ENCODE peak calls at places on chromosomes 12 and 14, in five cellular contexts. One of them, this sample, is unnamed.

GRCh38 chr14:56798447-56799326 is 11.6 kb downstream of the OTX2 start:
- DNase-seq in esophagus muscularis mucosa: peak
- DNase-seq in CD4-positive, alpha-beta memory T cell: no peak
- DNase-seq in dorsolateral prefrontal cortex: no peak
- DNase-seq in astrocyte of the spinal cord: no peak
- DNase-seq in this sample: no peak

GRCh38 chr14:56841611-56842010 is 31.3 kb upstream of the OTX2 start:
- DNase-seq in esophagus muscularis mucosa: no peak
- DNase-seq in CD4-positive, alpha-beta memory T cell: no peak
- DNase-seq in dorsolateral prefrontal cortex: no peak
- DNase-seq in astrocyte of the spinal cord: no peak
- DNase-seq in this sample: no peak

GRCh38 chr14:21647380-21647779 is 6.3 kb upstream of the OR4E2 start:
- DNase-seq in esophagus muscularis mucosa: no peak
- DNase-seq in CD4-positive, alpha-beta memory T cell: no peak
- DNase-seq in dorsolateral prefrontal cortex: no peak
- DNase-seq in astrocyte of the spinal cord: peak
- DNase-seq in this sample: no peak

GRCh38 chr12:47799357-47799955 is 20.2 kb downstream of the HDAC7 start:
- DNase-seq in esophagus muscularis mucosa: no peak
- DNase-seq in CD4-positive, alpha-beta memory T cell: no peak
- DNase-seq in dorsolateral prefrontal cortex: peak
- DNase-seq in astrocyte of the spinal cord: no peak
- DNase-seq in this sample: no peak

GRCh38 chr12:119644930-119645329 is 23.0 kb upstream of the PRKAB1 start:
- DNase-seq in esophagus muscularis mucosa: no peak
- DNase-seq in CD4-positive, alpha-beta memory T cell: no peak
- DNase-seq in dorsolateral prefrontal cortex: no peak
- DNase-seq in astrocyte of the spinal cord: no peak
- DNase-seq in this sample: peak

GRCh38 chr14:53517276-53517960 is 364.3 kb upstream of the DDHD1 start:
- DNase-seq in esophagus muscularis mucosa: no peak
- DNase-seq in CD4-positive, alpha-beta memory T cell: no peak
- DNase-seq in dorsolateral prefrontal cortex: no peak
- DNase-seq in astrocyte of the spinal cord: peak
- DNase-seq in this sample: no peak

GRCh38 chr14:71733210-71733883 is 198.9 kb upstream of the RGS6 start:
- DNase-seq in esophagus muscularis mucosa: no peak
- DNase-seq in CD4-positive, alpha-beta memory T cell: no peak
- DNase-seq in dorsolateral prefrontal cortex: no peak
- DNase-seq in astrocyte of the spinal cord: peak
- DNase-seq in this sample: peak

GRCh38 chr12:83434600-83434999 is 747.9 kb downstream of the TMTC2 start:
- DNase-seq in esophagus muscularis mucosa: no peak
- DNase-seq in CD4-positive, alpha-beta memory T cell: no peak
- DNase-seq in dorsolateral prefrontal cortex: no peak
- DNase-seq in astrocyte of the spinal cord: peak
- DNase-seq in this sample: no peak

GRCh38 chr14:36068777-36069534 is 107.6 kb downstream of the PTCSC3 start:
- DNase-seq in esophagus muscularis mucosa: no peak
- DNase-seq in CD4-positive, alpha-beta memory T cell: no peak
- DNase-seq in dorsolateral prefrontal cortex: no peak
- DNase-seq in astrocyte of the spinal cord: peak
- DNase-seq in this sample: peak

GRCh38 chr12:19223018-19223417 is 93.5 kb downstream of the PLEKHA5 start:
- DNase-seq in esophagus muscularis mucosa: no peak
- DNase-seq in CD4-positive, alpha-beta memory T cell: no peak
- DNase-seq in dorsolateral prefrontal cortex: no peak
- DNase-seq in astrocyte of the spinal cord: no peak
- DNase-seq in this sample: no peak

GRCh38 chr12:117261267-117261666 is 71.0 kb upstream of the FBXO21 start:
- DNase-seq in esophagus muscularis mucosa: no peak
- DNase-seq in CD4-positive, alpha-beta memory T cell: no peak
- DNase-seq in dorsolateral prefrontal cortex: no peak
- DNase-seq in astrocyte of the spinal cord: no peak
- DNase-seq in this sample: no peak

GRCh38 chr12:76790564-76791552 is 26.9 kb downstream of the ZDHHC17 start:
- DNase-seq in esophagus muscularis mucosa: no peak
- DNase-seq in CD4-positive, alpha-beta memory T cell: peak
- DNase-seq in dorsolateral prefrontal cortex: no peak
- DNase-seq in astrocyte of the spinal cord: peak
- DNase-seq in this sample: no peak

GRCh38 chr14:99511421-99512109 is 30.4 kb downstream of the CCNK start:
- DNase-seq in esophagus muscularis mucosa: no peak
- DNase-seq in CD4-positive, alpha-beta memory T cell: no peak
- DNase-seq in dorsolateral prefrontal cortex: no peak
- DNase-seq in astrocyte of the spinal cord: peak
- DNase-seq in this sample: no peak

GRCh38 chr12:12018454-12018853 is 52.3 kb upstream of the BCL2L14 start:
- DNase-seq in esophagus muscularis mucosa: no peak
- DNase-seq in CD4-positive, alpha-beta memory T cell: no peak
- DNase-seq in dorsolateral prefrontal cortex: peak
- DNase-seq in astrocyte of the spinal cord: peak
- DNase-seq in this sample: peak

GRCh38 chr12:31507966-31508365 is 83.0 kb downstream of the DENND5B start:
- DNase-seq in esophagus muscularis mucosa: no peak
- DNase-seq in CD4-positive, alpha-beta memory T cell: no peak
- DNase-seq in dorsolateral prefrontal cortex: no peak
- DNase-seq in astrocyte of the spinal cord: no peak
- DNase-seq in this sample: no peak

GRCh38 chr12:3753549-3754284 is 808 bp upstream of the CRACR2A start:
- DNase-seq in esophagus muscularis mucosa: peak
- DNase-seq in CD4-positive, alpha-beta memory T cell: no peak
- DNase-seq in dorsolateral prefrontal cortex: no peak
- DNase-seq in astrocyte of the spinal cord: no peak
- DNase-seq in this sample: no peak

GRCh38 chr14:77190977-77191376 is 9.4 kb downstream of the TMEM63C start:
- DNase-seq in esophagus muscularis mucosa: no peak
- DNase-seq in CD4-positive, alpha-beta memory T cell: no peak
- DNase-seq in dorsolateral prefrontal cortex: no peak
- DNase-seq in astrocyte of the spinal cord: no peak
- DNase-seq in this sample: no peak

GRCh38 chr12:41907036-41907435 is 237.6 kb downstream of the GXYLT1 start:
- DNase-seq in esophagus muscularis mucosa: no peak
- DNase-seq in CD4-positive, alpha-beta memory T cell: no peak
- DNase-seq in dorsolateral prefrontal cortex: peak
- DNase-seq in astrocyte of the spinal cord: no peak
- DNase-seq in this sample: no peak

GRCh38 chr12:18570543-18570942 is 167.3 kb downstream of the PLCZ1 start:
- DNase-seq in esophagus muscularis mucosa: no peak
- DNase-seq in CD4-positive, alpha-beta memory T cell: no peak
- DNase-seq in dorsolateral prefrontal cortex: no peak
- DNase-seq in astrocyte of the spinal cord: no peak
- DNase-seq in this sample: no peak

GRCh38 chr14:89163237-89163636 is 253.8 kb downstream of the FOXN3 start:
- DNase-seq in esophagus muscularis mucosa: no peak
- DNase-seq in CD4-positive, alpha-beta memory T cell: no peak
- DNase-seq in dorsolateral prefrontal cortex: no peak
- DNase-seq in astrocyte of the spinal cord: no peak
- DNase-seq in this sample: no peak

GRCh38 chr14:64831419-64831818 is 48.3 kb downstream of the SPTB start:
- DNase-seq in esophagus muscularis mucosa: no peak
- DNase-seq in CD4-positive, alpha-beta memory T cell: no peak
- DNase-seq in dorsolateral prefrontal cortex: no peak
- DNase-seq in astrocyte of the spinal cord: no peak
- DNase-seq in this sample: no peak

GRCh38 chr12:6277982-6278438 is 32.5 kb upstream of the PLEKHG6 start:
- DNase-seq in esophagus muscularis mucosa: no peak
- DNase-seq in CD4-positive, alpha-beta memory T cell: no peak
- DNase-seq in dorsolateral prefrontal cortex: no peak
- DNase-seq in astrocyte of the spinal cord: no peak
- DNase-seq in this sample: no peak

GRCh38 chr14:104715416-104715815 is 8.6 kb upstream of the ADSS1 start:
- DNase-seq in esophagus muscularis mucosa: no peak
- DNase-seq in CD4-positive, alpha-beta memory T cell: no peak
- DNase-seq in dorsolateral prefrontal cortex: no peak
- DNase-seq in astrocyte of the spinal cord: no peak
- DNase-seq in this sample: no peak
- H3K4me3 ChIP-seq in esophagus muscularis mucosa: no peak
- H3K4me3 ChIP-seq in CD4-positive, alpha-beta memory T cell: no peak
- H3K4me3 ChIP-seq in dorsolateral prefrontal cortex: no peak
- H3K4me3 ChIP-seq in astrocyte of the spinal cord: no peak
- H3K4me3 ChIP-seq in this sample: no peak

DNA sequence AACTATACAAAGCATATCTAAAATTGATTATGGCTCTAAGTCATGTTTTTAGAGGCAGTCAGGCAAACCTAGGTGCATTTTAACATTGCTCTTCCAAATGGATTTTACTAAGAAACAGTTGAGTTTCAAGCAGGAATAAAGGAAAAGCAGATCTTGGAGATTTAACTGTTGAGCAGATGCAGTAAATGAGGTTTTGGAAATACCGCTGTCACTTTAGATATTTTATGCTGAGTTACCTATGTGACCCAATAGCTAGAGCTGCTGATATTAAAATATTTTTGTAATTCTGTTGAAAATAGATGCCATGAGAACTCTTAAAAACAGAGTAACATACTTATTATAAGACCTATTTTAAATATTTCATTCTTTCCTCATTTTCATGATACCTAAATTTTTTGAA is 181.4 kb downstream of the SYT1 start:
- DNase-seq in esophagus muscularis mucosa: no peak
- DNase-seq in CD4-positive, alpha-beta memory T cell: no peak
- DNase-seq in dorsolateral prefrontal cortex: no peak
- DNase-seq in astrocyte of the spinal cord: no peak
- DNase-seq in this sample: no peak
- H3K4me3 ChIP-seq in esophagus muscularis mucosa: no peak
- H3K4me3 ChIP-seq in CD4-positive, alpha-beta memory T cell: no peak
- H3K4me3 ChIP-seq in dorsolateral prefrontal cortex: no peak
- H3K4me3 ChIP-seq in astrocyte of the spinal cord: no peak
- H3K4me3 ChIP-seq in this sample: no peak

GRCh38 chr14:90455100-90455571 is 58.3 kb downstream of the CALM1 start:
- DNase-seq in esophagus muscularis mucosa: no peak
- DNase-seq in CD4-positive, alpha-beta memory T cell: no peak
- DNase-seq in dorsolateral prefrontal cortex: no peak
- DNase-seq in astrocyte of the spinal cord: no peak
- DNase-seq in this sample: no peak

GRCh38 chr14:90453401-90453951 is 56.6 kb downstream of the CALM1 start:
- DNase-seq in esophagus muscularis mucosa: no peak
- DNase-seq in CD4-positive, alpha-beta memory T cell: no peak
- DNase-seq in dorsolateral prefrontal cortex: peak
- DNase-seq in astrocyte of the spinal cord: peak
- DNase-seq in this sample: no peak

GRCh38 chr14:90452366-90452765 is 55.5 kb downstream of the CALM1 start:
- DNase-seq in esophagus muscularis mucosa: no peak
- DNase-seq in CD4-positive, alpha-beta memory T cell: no peak
- DNase-seq in dorsolateral prefrontal cortex: no peak
- DNase-seq in astrocyte of the spinal cord: no peak
- DNase-seq in this sample: no peak

GRCh38 chr14:90456551-90456950 is 59.7 kb downstream of the CALM1 start:
- DNase-seq in esophagus muscularis mucosa: no peak
- DNase-seq in CD4-positive, alpha-beta memory T cell: no peak
- DNase-seq in dorsolateral prefrontal cortex: peak
- DNase-seq in astrocyte of the spinal cord: no peak
- DNase-seq in this sample: no peak

GRCh38 chr14:90454041-90455000 is 57.5 kb downstream of the CALM1 start:
- DNase-seq in esophagus muscularis mucosa: no peak
- DNase-seq in CD4-positive, alpha-beta memory T cell: no peak
- DNase-seq in dorsolateral prefrontal cortex: peak
- DNase-seq in astrocyte of the spinal cord: peak
- DNase-seq in this sample: peak
- H3K4me3 ChIP-seq in esophagus muscularis mucosa: peak
- H3K4me3 ChIP-seq in CD4-positive, alpha-beta memory T cell: no peak
- H3K4me3 ChIP-seq in dorsolateral prefrontal cortex: peak
- H3K4me3 ChIP-seq in astrocyte of the spinal cord: peak
- H3K4me3 ChIP-seq in this sample: peak

GRCh38 chr14:104675447-104675846 is 14.0 kb upstream of the INF2 start:
- DNase-seq in esophagus muscularis mucosa: no peak
- DNase-seq in CD4-positive, alpha-beta memory T cell: no peak
- DNase-seq in dorsolateral prefrontal cortex: no peak
- DNase-seq in astrocyte of the spinal cord: no peak
- DNase-seq in this sample: no peak

GRCh38 chr14:104677506-104678332 is 11.7 kb upstream of the INF2 start:
- DNase-seq in esophagus muscularis mucosa: peak
- DNase-seq in CD4-positive, alpha-beta memory T cell: peak
- DNase-seq in dorsolateral prefrontal cortex: peak
- DNase-seq in astrocyte of the spinal cord: peak
- DNase-seq in this sample: no peak

GRCh38 chr14:104676130-104676693 is 13.2 kb upstream of the INF2 start:
- DNase-seq in esophagus muscularis mucosa: no peak
- DNase-seq in CD4-positive, alpha-beta memory T cell: no peak
- DNase-seq in dorsolateral prefrontal cortex: no peak
- DNase-seq in astrocyte of the spinal cord: no peak
- DNase-seq in this sample: no peak

GRCh38 chr14:104678346-104678745 is 11.1 kb upstream of the INF2 start:
- DNase-seq in esophagus muscularis mucosa: no peak
- DNase-seq in CD4-positive, alpha-beta memory T cell: no peak
- DNase-seq in dorsolateral prefrontal cortex: no peak
- DNase-seq in astrocyte of the spinal cord: peak
- DNase-seq in this sample: no peak

DNA sequence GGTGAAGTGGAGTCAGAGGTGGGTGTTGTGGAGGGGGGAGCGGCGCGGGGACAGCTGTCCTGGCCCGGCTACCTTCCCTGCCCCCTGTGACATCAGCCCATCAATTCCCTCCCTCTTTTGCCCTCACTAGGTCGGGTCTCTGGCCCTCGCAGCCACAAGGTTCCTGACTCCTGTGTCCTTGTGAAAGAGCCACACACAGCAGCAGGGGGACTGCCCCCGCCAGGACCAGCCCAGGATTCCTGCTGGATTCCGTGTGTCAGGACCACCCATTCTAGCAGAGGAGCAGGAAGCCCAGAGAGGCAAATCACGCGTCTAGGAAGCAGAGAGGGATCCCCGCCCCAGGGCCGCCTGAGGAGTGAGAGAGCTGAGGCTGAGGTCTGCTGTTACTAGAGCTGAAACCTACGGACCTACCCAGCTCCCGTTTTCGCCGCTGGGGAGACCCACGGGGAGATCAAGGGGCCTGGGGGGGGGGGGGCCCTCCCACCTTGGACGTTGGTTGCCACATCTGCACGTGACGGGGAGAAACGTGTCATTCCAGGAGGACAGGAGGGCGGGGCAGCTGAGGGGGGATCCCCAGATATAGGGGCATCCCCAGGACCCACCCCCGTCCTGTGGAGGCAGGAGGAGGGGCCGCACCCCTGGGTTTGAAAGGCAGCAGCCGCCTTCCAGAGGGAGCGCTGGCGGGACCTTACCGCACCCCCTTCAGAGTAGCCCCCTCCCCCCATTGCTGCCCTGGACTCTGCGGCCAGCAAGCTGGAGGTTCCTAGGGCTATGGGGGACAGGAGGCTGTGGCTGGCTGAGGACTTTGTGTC is 12.5 kb upstream of the INF2 start:
- DNase-seq in esophagus muscularis mucosa: no peak
- DNase-seq in CD4-positive, alpha-beta memory T cell: no peak
- DNase-seq in dorsolateral prefrontal cortex: no peak
- DNase-seq in astrocyte of the spinal cord: no peak
- DNase-seq in this sample: no peak
- H3K4me3 ChIP-seq in esophagus muscularis mucosa: peak
- H3K4me3 ChIP-seq in CD4-positive, alpha-beta memory T cell: peak
- H3K4me3 ChIP-seq in dorsolateral prefrontal cortex: peak
- H3K4me3 ChIP-seq in astrocyte of the spinal cord: peak
- H3K4me3 ChIP-seq in this sample: peak

GRCh38 chr14:75604979-75605825 is 26.8 kb downstream of the FLVCR2 start:
- DNase-seq in esophagus muscularis mucosa: no peak
- DNase-seq in CD4-positive, alpha-beta memory T cell: no peak
- DNase-seq in dorsolateral prefrontal cortex: no peak
- DNase-seq in astrocyte of the spinal cord: peak
- DNase-seq in this sample: peak
- H3K4me3 ChIP-seq in esophagus muscularis mucosa: peak
- H3K4me3 ChIP-seq in CD4-positive, alpha-beta memory T cell: no peak
- H3K4me3 ChIP-seq in dorsolateral prefrontal cortex: no peak
- H3K4me3 ChIP-seq in astrocyte of the spinal cord: peak
- H3K4me3 ChIP-seq in this sample: no peak

GRCh38 chr12:88111074-88111652 is 30.7 kb downstream of the CEP290 start:
- DNase-seq in esophagus muscularis mucosa: no peak
- DNase-seq in CD4-positive, alpha-beta memory T cell: peak
- DNase-seq in dorsolateral prefrontal cortex: no peak
- DNase-seq in astrocyte of the spinal cord: peak
- DNase-seq in this sample: no peak
- H3K4me3 ChIP-seq in esophagus muscularis mucosa: peak
- H3K4me3 ChIP-seq in CD4-positive, alpha-beta memory T cell: no peak
- H3K4me3 ChIP-seq in dorsolateral prefrontal cortex: peak
- H3K4me3 ChIP-seq in astrocyte of the spinal cord: no peak
- H3K4me3 ChIP-seq in this sample: no peak